ENCODE peak calls at places on chromosomes 16 and 17, in four cellular contexts. Q is EL; N is stimulated activated CD8-positive, alpha-beta memory T cell treated with anti-CD3 and anti-CD28 coated beads, Interleukin-7, amount 100 ng/mL, for 1 hour; Z is KBM-7. U is an unnamed sample.

GRCh38 chr16:27745348-27745747 is 195.4 kb downstream of the KATNIP start:
- DNase-seq in Q (no peak), N (no peak), Z (no peak), U (no peak)

GRCh38 chr16:10578474-10579316 is 1.7 kb downstream of the EMP2 start:
- DNase-seq in Q (no peak), N (no peak), Z (no peak), U (no peak)

GRCh38 chr17:41393294-41393693 is 4.1 kb downstream of the KRT31 start:
- DNase-seq in Q (no peak), N (no peak), Z (no peak), U (no peak)

GRCh38 chr16:10122026-10122425 is 60.2 kb downstream of the GRIN2A start:
- DNase-seq in Q (peak; percentile 28), N (no peak), Z (no peak), U (no peak)

GRCh38 chr17:10144976-10145375 is 53.4 kb downstream of the GAS7 start:
- DNase-seq in Q (no peak), N (no peak), Z (no peak), U (no peak)

GRCh38 chr17:39666231-39666600 is 1.1 kb downstream of the TCAP start:
- DNase-seq in Q (no peak), N (no peak), Z (no peak), U (no peak)

GRCh38 chr17:66508896-66509843 is 206.8 kb downstream of the PRKCA start:
- DNase-seq in Q (peak; percentile 83), N (no peak), Z (no peak), U (no peak)

GRCh38 chr17:20156196-20157077 is 147.3 kb downstream of the SPECC1 start:
- DNase-seq in Q (peak; percentile 56), N (no peak), Z (peak; percentile 30), U (peak; percentile 80)

GRCh38 chr16:68257906-68258800 is 6.2 kb upstream of the SLC7A6 start:
- DNase-seq in Q (peak; percentile 81), N (no peak), Z (no peak), U (no peak)

GRCh38 chr17:17691468-17692263 is 10.4 kb downstream of the RAI1 start:
- DNase-seq in Q (no peak), N (no peak), Z (no peak), U (no peak)

GRCh38 chr17:8071496-8071895 is 16.0 kb downstream of the ALOX12B start:
- DNase-seq in Q (no peak), N (no peak), Z (no peak), U (no peak)

GRCh38 chr17:40582328-40582901 is 17.1 kb upstream of the CCR7 start:
- DNase-seq in Q (no peak), N (no peak), Z (peak; percentile 96), U (no peak)

GRCh38 chr17:48129981-48130380 is 22.4 kb downstream of the SNX11 start:
- DNase-seq in Q (no peak), N (no peak), Z (no peak), U (no peak)

GRCh38 chr17:47884905-47885735 is 10.9 kb upstream of the SP2 start:
- DNase-seq in Q (no peak), N (no peak), Z (no peak), U (no peak)

GRCh38 chr17:79572136-79572915 is 38.5 kb downstream of the RBFOX3 start:
- DNase-seq in Q (no peak), N (no peak), Z (no peak), U (no peak)

GRCh38 chr17:49547566-49547965 is 28.1 kb upstream of the NXPH3 start:
- DNase-seq in Q (no peak), N (no peak), Z (no peak), U (no peak)

GRCh38 chr16:6682142-6682811 is 650.4 kb upstream of the RBFOX1 start:
- DNase-seq in Q (no peak), N (no peak), Z (peak; percentile 51), U (no peak)

GRCh38 chr16:86215233-86215978 is 294.9 kb upstream of the FOXF1 start:
- DNase-seq in Q (no peak), N (no peak), Z (no peak), U (peak; percentile 15)

GRCh38 chr17:33014751-33015150 is 23.1 kb downstream of the SPACA3 start:
- DNase-seq in Q (no peak), N (no peak), Z (no peak), U (no peak)

GRCh38 chr16:4323071-4323844 is 7.4 kb downstream of the GLIS2 start:
- DNase-seq in Q (no peak), N (no peak), Z (no peak), U (peak; percentile 77)

GRCh38 chr16:57475711-57476339 is 10.5 kb downstream of the DOK4 start:
- DNase-seq in Q (peak; percentile 35), N (peak; percentile 42), Z (peak; percentile 95), U (no peak)

GRCh38 chr16:2468142-2468724 is 2.9 kb upstream of the NTN3 start:
- DNase-seq in Q (peak; percentile 55), N (no peak), Z (no peak), U (no peak)

GRCh38 chr17:72618018-72618509 is 474.4 kb downstream of the SLC39A11 start:
- DNase-seq in Q (no peak), N (no peak), Z (peak; percentile 17), U (no peak)

GRCh38 chr16:50210266-50211038 is 55.9 kb upstream of the ADCY7 start:
- DNase-seq in Q (peak; percentile 84), N (peak; percentile 15), Z (peak; percentile 83), U (no peak)

GRCh38 chr16:47924950-47925349 is 230.8 kb downstream of the ABCC12 start:
- DNase-seq in Q (no peak), N (no peak), Z (no peak), U (no peak)

GRCh38 chr16:31141489-31142108 is 6.1 kb upstream of the PRSS8 start:
- DNase-seq in Q (no peak), N (no peak), Z (no peak), U (no peak)

GRCh38 chr16:85133290-85133599 is 21.0 kb upstream of the CIBAR2 start:
- DNase-seq in Q (no peak), N (no peak), Z (no peak), U (no peak)

GRCh38 chr17:17793378-17794214 is 43.2 kb downstream of the SREBF1 start:
- DNase-seq in Q (no peak), N (no peak), Z (no peak), U (no peak)

GRCh38 chr16:53417011-53417410 is 17.3 kb upstream of the RBL2 start:
- DNase-seq in Q (peak; percentile 2), N (no peak), Z (no peak), U (no peak)

GRCh38 chr17:80116276-80116922 is 15.0 kb downstream of the GAA start:
- DNase-seq in Q (no peak), N (no peak), Z (no peak), U (peak; percentile 51)

GRCh38 chr16:30357715-30358576 is 2.8 kb upstream of the CD2BP2 start:
- DNase-seq in Q (no peak), N (no peak), Z (no peak), U (no peak)

GRCh38 chr16:85358704-85359146 is 246.5 kb upstream of the CIBAR2 start:
- DNase-seq in Q (no peak), N (no peak), Z (no peak), U (no peak)

GRCh38 chr17:69607162-69607834 is 192.8 kb downstream of the MAP2K6 start:
- DNase-seq in Q (peak; percentile 81), N (no peak), Z (peak; percentile 89), U (no peak)

GRCh38 chr17:75365009-75365930 is 40.2 kb downstream of the GRB2 start:
- DNase-seq in Q (no peak), N (no peak), Z (no peak), U (no peak)

GRCh38 chr16:83338138-83338537 is 469.6 kb upstream of the HSBP1 start:
- DNase-seq in Q (no peak), N (no peak), Z (no peak), U (no peak)